ENCODE peak calls at places on chromosomes 13 and 19, in four cellular contexts. U, C, J and E are unnamed samples.
A peak's percentile ranks its signal among the peaks of the same experiment; 100 is the strongest.

GRCh38 chr19:55486043-55486970 is 1.3 kb downstream of the NAT14 start:
- DNase-seq in U (no peak), C (peak; percentile 63), J (no peak), E (no peak)

GRCh38 chr19:18254546-18255500 is 19.4 kb downstream of the IQCN start:
- DNase-seq in U (peak; percentile 60), C (peak; percentile 79), J (no peak), E (no peak)

GRCh38 chr13:61414136-61414535 is 1.5 kb downstream of the PCDH20 start:
- DNase-seq in U (no peak), C (no peak), J (no peak), E (no peak)

GRCh38 chr19:31448221-31448657 is 99.0 kb upstream of the TSHZ3 start:
- DNase-seq in U (peak; percentile 44), C (no peak), J (peak; percentile 65), E (peak; percentile 65)

GRCh38 chr13:50365683-50366391 is 350.6 kb downstream of the KCNRG start:
- DNase-seq in U (peak; percentile 57), C (no peak), J (no peak), E (peak; percentile 62)

GRCh38 chr19:49832556-49832955 is 14.5 kb downstream of the MED25 start:
- DNase-seq in U (no peak), C (no peak), J (no peak), E (no peak)

GRCh38 chr19:19224150-19224851 is 12.5 kb downstream of the NCAN start:
- DNase-seq in U (no peak), C (no peak), J (no peak), E (no peak)

GRCh38 chr13:24270639-24271131 is 38.7 kb upstream of the C1QTNF9 start:
- DNase-seq in U (peak; percentile 72), C (peak; percentile 70), J (peak; percentile 49), E (no peak)

GRCh38 chr13:35475960-35476943 is at the start of gene MAB21L1:
- DNase-seq in U (no peak), C (no peak), J (peak; percentile 29), E (no peak)

GRCh38 chr13:99972190-99972731 is 694 bp upstream of the ZIC5 start:
- DNase-seq in U (no peak), C (no peak), J (no peak), E (no peak)

GRCh38 chr13:112354330-112355273 is 21.6 kb upstream of the SPACA7 start:
- DNase-seq in U (no peak), C (no peak), J (no peak), E (no peak)

GRCh38 chr13:73973156-73973555 is 161.0 kb downstream of the KLF12 start:
- DNase-seq in U (no peak), C (no peak), J (no peak), E (no peak)

GRCh38 chr13:110444226-110444653 is 117.3 kb downstream of the RAB20 start:
- DNase-seq in U (no peak), C (no peak), J (peak; percentile 67), E (no peak)

GRCh38 chr19:33438016-33438671 is 64.6 kb downstream of the CEBPG start:
- DNase-seq in U (no peak), C (peak; percentile 47), J (no peak), E (no peak)

GRCh38 chr13:113582841-113583631 is 1.5 kb upstream of the TFDP1 start:
- DNase-seq in U (peak; percentile 8), C (peak; percentile 54), J (no peak), E (no peak)

GRCh38 chr19:2231621-2232221 is 4.4 kb downstream of the PLEKHJ1 start:
- DNase-seq in U (no peak), C (no peak), J (no peak), E (no peak)

GRCh38 chr19:45171211-45171623 is 6.8 kb downstream of the TRAPPC6A start:
- DNase-seq in U (no peak), C (no peak), J (no peak), E (no peak)

GRCh38 chr19:8575467-8575997 is 1.7 kb downstream of the MYO1F start:
- DNase-seq in U (no peak), C (no peak), J (peak; percentile 12), E (no peak)

GRCh38 chr13:33771296-33771695 is 46.7 kb upstream of the RFC3 start:
- DNase-seq in U (no peak), C (no peak), J (no peak), E (no peak)

GRCh38 chr19:3047307-3048189 is 14.7 kb downstream of the TLE5 start:
- DNase-seq in U (peak; percentile 88), C (peak; percentile 74), J (peak; percentile 66), E (no peak)

GRCh38 chr13:40206241-40207109 is 460.0 kb downstream of the FOXO1 start:
- DNase-seq in U (peak; percentile 80), C (no peak), J (peak; percentile 59), E (peak; percentile 100)

GRCh38 chr19:1093811-1094553 is 1.2 kb downstream of the POLR2E start:
- DNase-seq in U (no peak), C (no peak), J (no peak), E (no peak)

GRCh38 chr13:45178349-45179142 is 22.3 kb downstream of the KCTD4 start:
- DNase-seq in U (no peak), C (no peak), J (peak; percentile 88), E (no peak)

GRCh38 chr13:36819811-36820140 is 754 bp downstream of the RFXAP start:
- DNase-seq in U (no peak), C (no peak), J (peak; percentile 10), E (no peak)

GRCh38 chr19:51824603-51825002 is 29.6 kb downstream of the FPR3 start:
- DNase-seq in U (no peak), C (no peak), J (no peak), E (no peak)

GRCh38 chr19:4474504-4475136 is 2.5 kb downstream of the HDGFL2 start:
- DNase-seq in U (no peak), C (no peak), J (peak; percentile 52), E (peak; percentile 41)

GRCh38 chr13:51230473-51231105 is 8.4 kb downstream of the FAM124A start:
- DNase-seq in U (peak; percentile 60), C (no peak), J (peak; percentile 7), E (no peak)

GRCh38 chr13:34179481-34179880 is 361.5 kb downstream of the RFC3 start:
- DNase-seq in U (no peak), C (no peak), J (no peak), E (no peak)

GRCh38 chr13:83248751-83249150 is 633.5 kb downstream of the SLITRK1 start:
- DNase-seq in U (no peak), C (no peak), J (no peak), E (no peak)

GRCh38 chr19:50377051-50377441 is 789 bp downstream of the NR1H2 start:
- DNase-seq in U (peak; percentile 41), C (no peak), J (no peak), E (peak; percentile 20)

GRCh38 chr19:35723671-35724070 is 5.9 kb downstream of the KMT2B start:
- DNase-seq in U (no peak), C (no peak), J (no peak), E (no peak)
- TF ChIP-seq CTCF in U (no peak), C (no peak), J (no peak), E (no peak)

DNA sequence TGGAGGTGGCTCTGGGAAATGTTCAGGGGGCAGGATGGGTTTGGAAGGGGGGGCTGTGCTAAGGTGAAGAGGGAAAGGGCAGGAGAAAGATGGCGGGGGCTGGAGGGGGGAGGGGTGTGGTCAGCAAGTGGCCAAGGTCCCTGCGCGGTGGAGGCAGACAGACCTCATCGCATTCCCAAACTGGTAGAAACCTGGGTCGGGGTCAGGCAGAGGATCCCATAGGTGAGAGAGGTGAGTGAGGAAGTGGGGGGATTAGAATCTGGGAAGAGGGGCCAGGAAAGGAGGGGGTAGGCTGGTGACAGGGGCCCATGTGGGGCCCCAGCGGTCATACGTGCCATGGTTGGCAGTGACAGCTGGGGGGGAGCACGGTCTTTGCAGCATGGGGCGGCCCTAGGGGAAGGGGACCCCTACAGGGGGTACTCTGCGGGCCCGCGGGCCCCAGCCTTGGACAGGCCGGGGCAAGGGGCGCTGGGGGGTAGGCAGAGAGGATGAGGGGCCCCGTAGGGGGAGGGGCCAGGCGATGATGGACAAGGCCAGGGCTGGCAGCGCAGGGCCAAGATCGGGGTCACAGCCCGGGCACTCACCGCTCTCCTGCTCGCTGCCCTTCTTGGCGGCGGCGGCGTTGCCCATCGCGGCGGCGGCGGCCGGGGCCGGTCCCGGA is 514 bp downstream of the PRKACA start:
- DNase-seq in U (peak; percentile 33), C (peak; percentile 65), J (no peak), E (no peak)
- H3K27ac ChIP-seq in U (peak overlapping the region; percentile 32), C (no peak overlapping the region), J (no peak overlapping the region), E (no peak overlapping the region)

DNA sequence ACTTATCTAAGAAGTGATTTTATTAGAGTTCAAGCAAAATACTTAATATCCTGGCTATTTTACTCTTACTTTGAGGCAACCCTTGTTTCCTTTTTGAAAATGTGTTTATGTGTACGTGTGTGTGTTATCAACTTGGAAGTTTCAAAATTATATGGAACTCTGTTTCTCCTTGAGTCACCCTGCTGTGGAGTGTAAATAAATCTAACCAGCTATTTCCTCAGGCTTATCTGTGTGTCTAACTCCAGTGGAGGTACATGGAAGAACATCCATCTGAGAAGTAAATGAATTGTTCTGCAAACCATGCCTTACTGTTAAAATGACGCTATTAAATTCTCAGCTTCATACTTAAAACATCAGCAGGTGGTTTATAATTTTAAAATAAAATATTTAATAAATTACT is 583.4 kb upstream of the SLITRK5 start:
- DNase-seq in U (no peak), C (no peak), J (no peak), E (no peak)
- TF ChIP-seq CTCF in U (no peak), C (no peak), J (no peak), E (no peak)

GRCh38 chr13:104962411-104962810 is 1573.1 kb downstream of the EFNB2 start:
- DNase-seq in U (no peak), C (no peak), J (no peak), E (no peak)

DNA sequence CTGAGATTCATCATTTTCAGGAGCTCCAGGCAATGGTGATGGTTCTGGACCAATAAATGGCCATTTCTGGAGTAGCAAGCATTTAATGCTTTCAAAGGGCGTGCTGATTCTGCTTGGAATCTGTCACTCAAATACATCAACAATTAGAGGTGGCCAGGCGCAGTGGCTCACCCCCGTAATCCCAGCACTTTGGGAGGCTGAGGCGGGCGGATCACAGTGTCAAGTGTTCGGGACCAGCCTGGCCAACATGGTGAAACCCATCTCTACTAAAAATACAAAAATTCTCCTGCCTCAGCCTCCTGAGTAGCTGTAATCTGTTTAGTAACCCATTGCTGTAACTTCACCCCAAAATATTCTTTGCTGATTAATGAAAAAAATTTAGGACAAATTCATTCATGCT is 1574.2 kb downstream of the EFNB2 start:
- DNase-seq in U (no peak), C (no peak), J (no peak), E (no peak)
- H3K27ac ChIP-seq in U (no peak overlapping the region), C (no peak overlapping the region), J (no peak overlapping the region), E (no peak overlapping the region)